ENCODE peak calls at places on chromosomes 12 and 14, in seven cellular contexts. Q, P, F, I, H, K and Y are unnamed samples.
A peak's percentile ranks its signal among the peaks of the same experiment; 100 is the strongest.

GRCh38 chr12:120290541-120291312 is 976 bp downstream of the RNU4-2 start:
- DNase-seq in Q (no peak), P (peak; percentile 64), F (no peak), I (no peak), H (peak; percentile 35), K (no peak), Y (no peak)

GRCh38 chr14:99603471-99603933 is 505 bp downstream of the CCDC85C start:
- DNase-seq in Q (no peak), P (peak; percentile 71), F (no peak), I (no peak), H (no peak), K (peak; percentile 58), Y (no peak)

GRCh38 chr12:125193798-125194562 is 128.7 kb downstream of the AACS start:
- DNase-seq in Q (no peak), P (peak; percentile 60), F (no peak), I (peak; percentile 65), H (no peak), K (peak; percentile 29), Y (no peak)

GRCh38 chr12:3753549-3754284 is 808 bp upstream of the CRACR2A start:
- DNase-seq in Q (no peak), P (peak; percentile 44), F (no peak), I (no peak), H (no peak), K (peak; percentile 5), Y (no peak)

GRCh38 chr12:34295366-34296142 is 273.3 kb downstream of the ALG10 start:
- DNase-seq in Q (no peak), P (no peak), F (no peak), I (no peak), H (no peak), K (no peak), Y (no peak)

GRCh38 chr14:27672047-27672446 is 1074.2 kb upstream of the NOVA1 start:
- DNase-seq in Q (no peak), P (no peak), F (no peak), I (no peak), H (no peak), K (peak; percentile 20), Y (no peak)

GRCh38 chr12:27177716-27178115 is 66.4 kb upstream of the STK38L start:
- DNase-seq in Q (no peak), P (no peak), F (no peak), I (no peak), H (no peak), K (no peak), Y (no peak)

GRCh38 chr12:19251481-19251880 is 121.9 kb downstream of the PLEKHA5 start:
- DNase-seq in Q (no peak), P (no peak), F (no peak), I (no peak), H (no peak), K (no peak), Y (no peak)

GRCh38 chr12:102120886-102121285 is 903 bp downstream of the PARPBP start:
- DNase-seq in Q (no peak), P (no peak), F (no peak), I (peak; percentile 22), H (peak; percentile 29), K (peak; percentile 46), Y (no peak)

GRCh38 chr12:121223947-121224285 is 14.0 kb downstream of the P2RX4 start:
- DNase-seq in Q (no peak), P (no peak), F (no peak), I (peak; percentile 30), H (no peak), K (no peak), Y (no peak)

GRCh38 chr14:88612981-88613380 is 50.1 kb downstream of the ZC3H14 start:
- DNase-seq in Q (no peak), P (no peak), F (no peak), I (no peak), H (no peak), K (no peak), Y (no peak)

GRCh38 chr12:123850246-123851134 is 88.4 kb downstream of the DNAH10 start:
- DNase-seq in Q (no peak), P (no peak), F (no peak), I (no peak), H (no peak), K (no peak), Y (no peak)

GRCh38 chr12:27709932-27710591 is 570 bp upstream of the MRPS35 start:
- DNase-seq in Q (peak; percentile 9), P (peak; percentile 47), F (no peak), I (no peak), H (peak; percentile 66), K (no peak), Y (no peak)

GRCh38 chr14:103767306-103767894 is 51.8 kb downstream of the ZFYVE21 start:
- DNase-seq in Q (no peak), P (no peak), F (no peak), I (no peak), H (no peak), K (no peak), Y (no peak)

GRCh38 chr14:35406811-35407630 is 2.5 kb upstream of the NFKBIA start:
- DNase-seq in Q (no peak), P (no peak), F (no peak), I (peak; percentile 54), H (peak; percentile 87), K (peak; percentile 65), Y (no peak)

GRCh38 chr14:60348211-60348610 is 99.2 kb downstream of the PPM1A start:
- DNase-seq in Q (no peak), P (no peak), F (no peak), I (no peak), H (no peak), K (no peak), Y (no peak)

GRCh38 chr12:75720807-75721206 is 209.4 kb upstream of the KRR1 start:
- DNase-seq in Q (no peak), P (no peak), F (no peak), I (peak; percentile 38), H (no peak), K (peak; percentile 19), Y (no peak)

GRCh38 chr14:22071001-22071400 is 397.4 kb upstream of the OR4E1 start:
- DNase-seq in Q (peak; percentile 38), P (no peak), F (no peak), I (no peak), H (no peak), K (no peak), Y (no peak)

GRCh38 chr12:107731376-107731775 is 29.6 kb downstream of the PRDM4 start:
- DNase-seq in Q (no peak), P (no peak), F (no peak), I (no peak), H (no peak), K (no peak), Y (no peak)

GRCh38 chr12:114904254-114905003 is 220.5 kb upstream of the TBX3 start:
- DNase-seq in Q (no peak), P (no peak), F (no peak), I (no peak), H (no peak), K (no peak), Y (no peak)

GRCh38 chr12:70994217-70994788 is 73.8 kb upstream of the PTPRR start:
- DNase-seq in Q (no peak), P (no peak), F (no peak), I (no peak), H (no peak), K (no peak), Y (no peak)

GRCh38 chr14:70665448-70666363 is 24.0 kb downstream of the TTC9 start:
- DNase-seq in Q (peak; percentile 90), P (no peak), F (peak; percentile 27), I (no peak), H (no peak), K (no peak), Y (peak; percentile 33)

GRCh38 chr12:131112016-131112415 is 158.3 kb downstream of the ADGRD1 start:
- DNase-seq in Q (no peak), P (no peak), F (no peak), I (peak; percentile 57), H (no peak), K (no peak), Y (no peak)

GRCh38 chr12:120230326-120230973 is 29.5 kb upstream of the RPLP0 start:
- DNase-seq in Q (no peak), P (peak; percentile 83), F (no peak), I (peak; percentile 63), H (peak; percentile 89), K (peak; percentile 96), Y (no peak)

GRCh38 chr12:114286145-114286544 is 119.8 kb downstream of the TBX5 start:
- DNase-seq in Q (no peak), P (no peak), F (no peak), I (no peak), H (no peak), K (no peak), Y (no peak)

GRCh38 chr12:7433276-7433822 is 10.6 kb downstream of the CD163L1 start:
- DNase-seq in Q (no peak), P (no peak), F (no peak), I (no peak), H (peak; percentile 21), K (no peak), Y (no peak)
- TF ChIP-seq TAF1 in Q (no peak), P (no peak), F (no peak), I (no peak), H (no peak), K (no peak), Y (no peak)

DNA sequence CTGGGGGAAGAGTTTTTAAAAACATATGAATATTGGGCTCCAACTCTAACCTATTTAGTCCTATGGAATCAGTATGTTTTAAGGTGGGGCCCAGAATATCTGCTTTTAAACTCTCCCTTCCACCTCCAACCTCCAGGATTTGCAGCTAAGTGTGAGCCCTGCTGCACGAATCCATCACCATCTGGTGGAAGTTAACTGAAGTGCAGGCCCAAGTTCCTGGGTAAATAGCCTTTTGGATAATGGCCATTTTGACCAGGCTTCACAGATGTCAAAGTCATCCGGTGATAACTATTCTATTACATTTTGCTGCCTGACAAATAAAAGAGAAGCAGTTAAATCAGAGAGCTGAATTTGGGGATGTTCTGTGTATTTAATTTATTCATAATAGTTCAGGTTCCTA is 58.1 kb upstream of the RMST start:
- DNase-seq in Q (peak; percentile 23), P (peak; percentile 62), F (peak; percentile 24), I (peak; percentile 61), H (peak; percentile 51), K (peak; percentile 11), Y (peak; percentile 11)
- TF ChIP-seq TAF1 in Q (no peak), P (no peak), F (no peak), I (no peak), H (no peak), K (no peak), Y (no peak)

DNA sequence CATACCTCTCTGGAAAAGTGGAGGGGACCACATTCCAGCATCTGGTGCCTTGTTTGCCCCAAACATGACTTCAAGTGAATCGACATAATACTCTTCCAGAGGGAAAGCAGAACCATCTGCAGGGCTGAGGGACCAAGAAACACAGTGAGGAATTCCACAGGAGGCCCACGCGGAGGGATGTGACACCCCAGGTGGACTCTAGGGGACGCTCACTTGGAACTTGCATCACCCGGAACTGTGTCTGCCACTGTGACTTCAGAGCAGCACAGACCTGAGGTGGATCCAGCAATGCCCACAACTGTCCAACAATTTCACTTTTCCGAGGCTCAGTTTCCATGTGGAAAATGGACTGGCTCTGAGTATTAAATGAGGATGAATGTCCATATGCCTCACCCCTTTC is 14.3 kb upstream of the CLMN start:
- DNase-seq in Q (no peak), P (no peak), F (no peak), I (no peak), H (no peak), K (no peak), Y (no peak)
- TF ChIP-seq TAF1 in Q (no peak), P (no peak), F (no peak), I (no peak), H (no peak), K (no peak), Y (no peak)

DNA sequence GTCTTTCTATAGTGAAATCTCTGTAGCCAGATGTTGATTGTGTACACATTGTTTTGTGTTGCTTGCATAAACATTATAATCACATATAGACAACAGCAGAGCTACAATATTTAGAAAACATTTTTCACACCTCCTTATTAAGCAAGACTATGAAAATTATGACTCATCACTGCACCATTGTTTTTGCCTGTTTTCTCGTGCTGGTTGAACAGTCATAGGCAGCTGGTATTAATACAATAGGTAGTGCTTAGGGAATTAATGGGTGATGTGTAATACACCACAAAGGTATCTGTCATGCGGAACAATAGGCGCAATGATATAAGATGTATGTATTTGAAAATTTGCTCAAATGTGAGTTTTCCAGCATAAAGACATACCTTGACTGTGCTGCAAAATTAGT is 449.3 kb downstream of the FOXG1 start:
- DNase-seq in Q (no peak), P (no peak), F (no peak), I (no peak), H (no peak), K (no peak), Y (no peak)
- TF ChIP-seq TAF1 in Q (no peak), P (no peak), F (no peak), I (no peak), H (no peak), K (no peak), Y (no peak)